ENCODE peak calls at places on chromosomes 13 and 19, in ten cellular contexts. F is activated CD8-positive, alpha-beta T cell treated with anti-CD3 and anti-CD28 coated beads for 36 hours; C is BJ; U is gastrocnemius medialis; K is EL; Q is activated T-cell treated with anti-CD3 and anti-CD28 coated beads, Interleukin-2, amount 50 U/mL, for 72 hours; T is hypothalamus; O is progenitor cell of endocrine pancreas; A is adipocyte; B is hepatic stellate cell. G is an unnamed sample.

GRCh38 chr13:44004881-44005280 is 125.2 kb downstream of the LACC1 start:
- DNase-seq in F (no peak), C (no peak), U (no peak), K (peak; percentile 76), Q (no peak), T (no peak), O (no peak), A (peak; percentile 62), B (peak; percentile 5), G (no peak)

GRCh38 chr19:5968431-5969373 is 9.2 kb downstream of the RANBP3 start:
- DNase-seq in F (no peak), C (no peak), U (no peak), K (no peak), Q (no peak), T (peak; percentile 48), O (no peak), A (no peak), B (no peak), G (no peak)

GRCh38 chr13:113322890-113323651 is 26.0 kb downstream of the LAMP1 start:
- DNase-seq in F (no peak), C (no peak), U (no peak), K (no peak), Q (no peak), T (no peak), O (no peak), A (no peak), B (no peak), G (no peak)

GRCh38 chr19:23273022-23273593 is 22.9 kb upstream of the ZNF724 start:
- DNase-seq in F (peak; percentile 41), C (no peak), U (no peak), K (no peak), Q (no peak), T (peak; percentile 67), O (no peak), A (no peak), B (no peak), G (no peak)

GRCh38 chr19:13640611-13641010 is 123.7 kb upstream of the MRI1 start:
- DNase-seq in F (no peak), C (no peak), U (no peak), K (no peak), Q (no peak), T (no peak), O (no peak), A (no peak), B (no peak), G (no peak)

GRCh38 chr13:24228852-24229458 is 68.4 kb downstream of the SPATA13 start:
- DNase-seq in F (peak; percentile 58), C (no peak), U (no peak), K (peak; percentile 61), Q (peak; percentile 44), T (peak; percentile 68), O (no peak), A (peak; percentile 86), B (peak; percentile 51), G (no peak)

GRCh38 chr19:15323496-15324235 is 8.7 kb downstream of the BRD4 start:
- DNase-seq in F (no peak), C (no peak), U (peak; percentile 68), K (peak; percentile 41), Q (no peak), T (no peak), O (no peak), A (peak; percentile 61), B (no peak), G (no peak)

GRCh38 chr19:3198901-3199700 is 13.4 kb downstream of the NCLN start:
- DNase-seq in F (no peak), C (no peak), U (no peak), K (no peak), Q (no peak), T (no peak), O (no peak), A (no peak), B (no peak), G (no peak)

GRCh38 chr13:94267581-94267980 is 211.9 kb downstream of the DCT start:
- DNase-seq in F (no peak), C (no peak), U (no peak), K (no peak), Q (no peak), T (no peak), O (no peak), A (no peak), B (no peak), G (no peak)

GRCh38 chr19:47107953-47108746 is 5.4 kb downstream of the ZC3H4 start:
- DNase-seq in F (peak; percentile 10), C (no peak), U (no peak), K (no peak), Q (no peak), T (peak; percentile 69), O (no peak), A (no peak), B (no peak), G (no peak)

GRCh38 chr13:23673354-23673753 is 103.1 kb downstream of the TNFRSF19 start:
- DNase-seq in F (no peak), C (peak; percentile 58), U (peak; percentile 39), K (peak; percentile 73), Q (no peak), T (peak; percentile 42), O (no peak), A (peak; percentile 93), B (peak; percentile 82), G (no peak)

GRCh38 chr19:7469654-7470285 is 19.1 kb downstream of the PEX11G start:
- DNase-seq in F (no peak), C (no peak), U (no peak), K (no peak), Q (no peak), T (no peak), O (no peak), A (no peak), B (no peak), G (no peak)

GRCh38 chr13:81551036-81551435 is 1210.1 kb upstream of the SPRY2 start:
- DNase-seq in F (no peak), C (no peak), U (no peak), K (no peak), Q (no peak), T (no peak), O (no peak), A (no peak), B (no peak), G (no peak)

GRCh38 chr19:46132508-46133100 is 8.1 kb upstream of the IGFL3 start:
- DNase-seq in F (no peak), C (no peak), U (no peak), K (no peak), Q (no peak), T (no peak), O (no peak), A (no peak), B (no peak), G (no peak)

GRCh38 chr19:57434386-57435061 is 601 bp upstream of the ZNF749 start:
- DNase-seq in F (no peak), C (no peak), U (no peak), K (no peak), Q (no peak), T (no peak), O (no peak), A (no peak), B (peak; percentile 14), G (no peak)

GRCh38 chr13:78121459-78122348 is 203.1 kb upstream of the EDNRB start:
- DNase-seq in F (peak; percentile 63), C (no peak), U (peak; percentile 18), K (peak; percentile 54), Q (peak; percentile 31), T (peak; percentile 58), O (no peak), A (peak; percentile 88), B (peak; percentile 6), G (no peak)

GRCh38 chr19:532578-533484 is 1.3 kb downstream of the CDC34 start:
- DNase-seq in F (peak; percentile 62), C (no peak), U (peak; percentile 85), K (peak; percentile 72), Q (peak; percentile 47), T (peak; percentile 89), O (no peak), A (peak; percentile 87), B (peak; percentile 83), G (no peak)

GRCh38 chr19:1841209-1841924 is 6.9 kb downstream of the REXO1 start:
- DNase-seq in F (no peak), C (no peak), U (no peak), K (no peak), Q (no peak), T (no peak), O (no peak), A (no peak), B (peak; percentile 34), G (no peak)

GRCh38 chr19:16197188-16197621 is 506 bp upstream of the AP1M1 start:
- DNase-seq in F (no peak), C (peak; percentile 82), U (no peak), K (peak; percentile 89), Q (no peak), T (no peak), O (no peak), A (peak; percentile 83), B (peak; percentile 74), G (no peak)

GRCh38 chr19:39951686-39952085 is 17.3 kb upstream of the FCGBP start:
- DNase-seq in F (no peak), C (no peak), U (no peak), K (peak; percentile 48), Q (no peak), T (no peak), O (no peak), A (peak; percentile 31), B (no peak), G (peak; percentile 58)

GRCh38 chr19:55632463-55632834 is 8.1 kb upstream of the ZNF784 start:
- DNase-seq in F (peak; percentile 98), C (no peak), U (peak; percentile 91), K (peak; percentile 90), Q (peak; percentile 91), T (peak; percentile 88), O (peak; percentile 76), A (peak; percentile 98), B (peak; percentile 69), G (peak; percentile 90)

GRCh38 chr13:45500492-45501174 is 35.9 kb downstream of the COG3 start:
- DNase-seq in F (no peak), C (peak; percentile 69), U (no peak), K (peak; percentile 93), Q (no peak), T (peak; percentile 7), O (no peak), A (peak; percentile 86), B (peak; percentile 40), G (no peak)

GRCh38 chr19:1856698-1857603 is 6.4 kb downstream of the KLF16 start:
- DNase-seq in F (peak; percentile 72), C (peak; percentile 24), U (peak; percentile 56), K (peak; percentile 89), Q (peak; percentile 69), T (no peak), O (peak; percentile 56), A (peak; percentile 80), B (peak; percentile 89), G (peak; percentile 80)

GRCh38 chr19:18419699-18420460 is 682 bp downstream of the SSBP4 start:
- DNase-seq in F (peak; percentile 79), C (no peak), U (no peak), K (no peak), Q (peak; percentile 66), T (no peak), O (peak; percentile 20), A (peak; percentile 58), B (no peak), G (peak; percentile 78)

GRCh38 chr19:8575467-8575997 is 1.7 kb downstream of the MYO1F start:
- DNase-seq in F (peak; percentile 66), C (no peak), U (no peak), K (peak; percentile 30), Q (peak; percentile 44), T (no peak), O (no peak), A (no peak), B (no peak), G (peak; percentile 73)

GRCh38 chr13:66635526-66635925 is 594.6 kb downstream of the PCDH9 start:
- DNase-seq in F (no peak), C (peak; percentile 48), U (no peak), K (peak; percentile 79), Q (no peak), T (no peak), O (no peak), A (peak; percentile 80), B (peak; percentile 42), G (no peak)

GRCh38 chr19:19582471-19582870 is 36.0 kb downstream of the PBX4 start:
- DNase-seq in F (no peak), C (no peak), U (no peak), K (no peak), Q (no peak), T (no peak), O (no peak), A (no peak), B (no peak), G (no peak)

GRCh38 chr19:5032101-5032967 is 63.4 kb downstream of the KDM4B start:
- DNase-seq in F (no peak), C (no peak), U (no peak), K (no peak), Q (no peak), T (no peak), O (no peak), A (no peak), B (no peak), G (no peak)